ENCODE peak calls at places on chromosomes 7 and 10, in eight cellular contexts. Z, H, U, A, N, R, J and P are unnamed samples.

GRCh38 chr7:154871928-154872750 is 130.8 kb downstream of the PAXIP1 start:
- DNase-seq in Z (no peak), N (no peak), J (no peak), H (no peak), R (no peak), A (no peak), U (no peak), P (no peak)

GRCh38 chr10:93893646-93894515 is at the start of gene SLC35G1:
- DNase-seq in A (peak), U (peak), H (peak), R (peak), N (peak), J (peak), Z (peak), P (peak)

GRCh38 chr10:92309273-92309672 is 18.3 kb downstream of the MARCHF5 start:
- DNase-seq in U (no peak), N (no peak), R (no peak), A (no peak), J (no peak), Z (no peak), H (no peak), P (no peak)

GRCh38 chr7:13414181-13414580 is 575.3 kb downstream of the ETV1 start:
- DNase-seq in N (no peak), U (no peak), J (no peak), A (no peak), H (no peak), Z (no peak), R (no peak), P (no peak)

GRCh38 chr10:36591436-36591835 is 534.0 kb upstream of the ANKRD30A start:
- DNase-seq in U (no peak), H (no peak), A (no peak), J (no peak), R (no peak), Z (no peak), N (no peak), P (no peak)

GRCh38 chr10:3294919-3295318 is 122.3 kb upstream of the PITRM1 start:
- DNase-seq in U (no peak), R (no peak), H (no peak), A (no peak), N (no peak), Z (no peak), J (no peak), P (no peak)

GRCh38 chr10:10796061-10796773 is 221.5 kb upstream of the CELF2 start:
- DNase-seq in N (peak), Z (no peak), A (no peak), H (no peak), J (no peak), U (no peak), R (no peak), P (no peak)

GRCh38 chr10:50431118-50431517 is 179.8 kb upstream of the ASAH2 start:
- DNase-seq in J (no peak), R (no peak), N (peak), A (no peak), Z (no peak), U (no peak), H (no peak), P (no peak)

GRCh38 chr10:63767512-63767911 is 246.3 kb downstream of the REEP3 start:
- DNase-seq in A (no peak), U (no peak), N (peak), Z (no peak), H (no peak), R (no peak), J (no peak), P (no peak)

GRCh38 chr7:101501351-101501750 is 127.7 kb downstream of the MYL10 start:
- DNase-seq in A (no peak), U (no peak), H (no peak), R (no peak), J (no peak), Z (no peak), N (no peak), P (no peak)

GRCh38 chr10:21801609-21802008 is 201.9 kb downstream of the DNAJC1 start:
- DNase-seq in Z (no peak), N (no peak), J (no peak), U (no peak), A (no peak), H (no peak), R (no peak), P (no peak)

GRCh38 chr10:71838264-71839211 is 12.5 kb downstream of the PSAP start:
- DNase-seq in N (peak), Z (no peak), A (no peak), J (no peak), R (no peak), H (no peak), U (no peak), P (no peak)

GRCh38 chr10:3886666-3887251 is 101.8 kb upstream of the KLF6 start:
- DNase-seq in R (no peak), A (no peak), Z (no peak), J (no peak), H (peak), U (no peak), N (peak), P (no peak)

GRCh38 chr10:48780341-48780740 is 95.7 kb downstream of the WDFY4 start:
- DNase-seq in Z (no peak), H (no peak), U (no peak), J (no peak), N (no peak), R (no peak), A (no peak), P (no peak)

GRCh38 chr7:7321681-7322080 is 139.3 kb downstream of the C1GALT1 start:
- DNase-seq in H (no peak), A (no peak), R (no peak), J (no peak), Z (no peak), N (peak), U (no peak), P (no peak)

GRCh38 chr10:78408671-78409472 is 375.2 kb downstream of the RPS24 start:
- DNase-seq in R (no peak), H (peak), U (no peak), A (no peak), Z (no peak), J (peak), N (peak), P (peak)

GRCh38 chr10:70669732-70670317 is 2.5 kb upstream of the ADAMTS14 start:
- DNase-seq in U (no peak), R (no peak), J (no peak), Z (no peak), N (no peak), H (no peak), A (no peak), P (no peak)

GRCh38 chr10:60073781-60074656 is 167.7 kb upstream of the CCDC6 start:
- DNase-seq in N (no peak), Z (no peak), J (no peak), H (no peak), A (no peak), U (no peak), R (no peak), P (no peak)

GRCh38 chr7:73799282-73800141 is 29.4 kb upstream of the CLDN3 start:
- DNase-seq in U (no peak), J (no peak), R (no peak), N (no peak), H (peak), Z (no peak), A (no peak), P (no peak)

GRCh38 chr10:6778992-6779701 is 199.1 kb upstream of the PRKCQ start:
- DNase-seq in H (no peak), R (no peak), A (no peak), J (no peak), N (peak), Z (no peak), U (no peak), P (peak)

GRCh38 chr10:29037348-29038113 is 251.3 kb upstream of the LYZL1 start:
- DNase-seq in A (no peak), R (no peak), Z (no peak), J (no peak), U (no peak), N (no peak), H (no peak), P (no peak)

GRCh38 chr10:126734015-126734414 is 63.5 kb upstream of the C10orf90 start:
- DNase-seq in A (no peak), H (no peak), U (no peak), R (no peak), J (no peak), Z (no peak), N (peak), P (no peak)

GRCh38 chr7:30699706-30700495 is 17.6 kb upstream of the CRHR2 start:
- DNase-seq in R (no peak), Z (no peak), U (no peak), J (no peak), A (no peak), H (no peak), N (peak), P (no peak)

GRCh38 chr7:99000196-99000903 is 122.0 kb downstream of the TRRAP start:
- DNase-seq in Z (no peak), R (no peak), U (no peak), A (no peak), J (no peak), H (no peak), N (no peak), P (no peak)

GRCh38 chr10:34816067-34817002 is 1.2 kb upstream of the PARD3 start:
- DNase-seq in Z (no peak), R (no peak), J (peak), H (peak), N (peak), A (no peak), U (no peak), P (no peak)

GRCh38 chr7:17040701-17041100 is 158.9 kb upstream of the AGR3 start:
- DNase-seq in U (no peak), A (no peak), H (no peak), N (no peak), J (no peak), R (no peak), Z (no peak), P (no peak)